ENCODE peak calls at places on chromosomes 13 and 19, in six cellular contexts. P, W, K, H, V and R are unnamed samples.

GRCh38 chr13:50229935-50230334 is 214.7 kb downstream of the KCNRG start:
- DNase-seq in W (no peak), V (no peak), H (no peak), P (no peak), K (no peak), R (no peak)

GRCh38 chr13:40692946-40693345 is 26.5 kb upstream of the FOXO1 start:
- DNase-seq in H (no peak), K (no peak), W (peak), V (no peak), P (no peak), R (no peak)

GRCh38 chr19:5466814-5467291 is 11.6 kb downstream of the ZNRF4 start:
- DNase-seq in W (no peak), K (no peak), P (no peak), V (no peak), H (no peak), R (no peak)

GRCh38 chr19:14476663-14477401 is 1.7 kb upstream of the PTGER1 start:
- DNase-seq in H (peak), P (no peak), K (no peak), W (no peak), V (no peak), R (no peak)

GRCh38 chr13:27283906-27284523 is 13.4 kb downstream of the RASL11A start:
- DNase-seq in V (no peak), H (no peak), W (no peak), P (no peak), K (no peak), R (no peak)

GRCh38 chr13:106398289-106398688 is 137.2 kb downstream of the EFNB2 start:
- DNase-seq in P (no peak), K (no peak), V (no peak), H (no peak), W (no peak), R (no peak)

GRCh38 chr13:98207411-98207810 is 30.3 kb upstream of the RNF113B start:
- DNase-seq in W (no peak), V (no peak), K (no peak), P (no peak), H (no peak), R (no peak)

GRCh38 chr19:1133471-1133929 is 29.7 kb downstream of the GPX4 start:
- DNase-seq in W (peak), V (no peak), P (no peak), H (peak), K (no peak), R (peak)

GRCh38 chr19:45655073-45655472 is 12.9 kb upstream of the GIPR start:
- DNase-seq in W (no peak), V (no peak), K (no peak), H (no peak), P (no peak), R (no peak)

GRCh38 chr13:46124531-46124966 is 19.7 kb upstream of the CPB2 start:
- DNase-seq in W (no peak), K (no peak), V (no peak), H (no peak), P (no peak), R (no peak)

GRCh38 chr19:30236006-30236405 is 136.2 kb upstream of the ZNF536 start:
- DNase-seq in V (no peak), P (no peak), W (no peak), H (no peak), K (no peak), R (no peak)

GRCh38 chr13:77637583-77637982 is 59.9 kb upstream of the SLAIN1 start:
- DNase-seq in K (no peak), H (no peak), P (no peak), W (no peak), V (no peak), R (no peak)

GRCh38 chr19:5103812-5104410 is 135.0 kb downstream of the KDM4B start:
- DNase-seq in K (no peak), V (no peak), H (no peak), W (no peak), P (no peak), R (no peak)

GRCh38 chr13:76732367-76732766 is 153.8 kb downstream of the KCTD12 start:
- DNase-seq in K (no peak), H (no peak), P (no peak), W (no peak), V (no peak), R (no peak)

GRCh38 chr13:63124863-63125262 is 1709.2 kb upstream of the PCDH20 start:
- DNase-seq in V (no peak), P (no peak), H (no peak), K (peak), W (no peak), R (no peak)

GRCh38 chr13:71240906-71241305 is 626.1 kb downstream of the DACH1 start:
- DNase-seq in V (no peak), H (no peak), W (no peak), K (no peak), P (no peak), R (no peak)

GRCh38 chr19:37997911-37998344 is 90.9 kb downstream of the SIPA1L3 start:
- DNase-seq in K (no peak), V (no peak), P (no peak), W (no peak), H (no peak), R (no peak)

GRCh38 chr19:18940791-18941627 is at the start of gene HOMER3:
- DNase-seq in H (peak), K (no peak), P (peak), V (no peak), W (no peak), R (peak)

GRCh38 chr19:5345895-5346386 is 5.3 kb upstream of the PTPRS start:
- DNase-seq in K (no peak), P (no peak), H (no peak), V (no peak), W (no peak), R (no peak)

GRCh38 chr13:28582225-28582891 is 76.6 kb upstream of the POMP start:
- DNase-seq in K (no peak), H (peak), V (no peak), W (no peak), P (peak), R (no peak)

GRCh38 chr19:4415352-4415751 is 12.9 kb downstream of the CHAF1A start:
- DNase-seq in K (no peak), W (no peak), H (no peak), P (no peak), V (no peak), R (no peak)

GRCh38 chr13:55816976-55817601 is 1323.6 kb upstream of the PRR20A start:
- DNase-seq in P (no peak), W (no peak), V (no peak), H (no peak), K (no peak), R (no peak)

GRCh38 chr19:15776991-15777787 is 10.3 kb upstream of the OR10H5 start:
- DNase-seq in V (no peak), K (no peak), P (no peak), W (no peak), H (no peak), R (no peak)

GRCh38 chr19:50357178-50358100 is 8.0 kb downstream of the NAPSA start:
- DNase-seq in H (peak), P (peak), K (peak), V (peak), W (peak), R (peak)

GRCh38 chr13:46165485-46166220 is 16.3 kb downstream of the LCP1 start:
- DNase-seq in H (no peak), K (no peak), V (no peak), P (no peak), W (peak), R (no peak)

GRCh38 chr19:16066611-16067104 is 9.6 kb upstream of the TPM4 start:
- DNase-seq in W (no peak), K (peak), H (peak), V (no peak), P (no peak), R (peak)

GRCh38 chr13:73880365-73880764 is 253.8 kb downstream of the KLF12 start:
- DNase-seq in V (no peak), P (no peak), W (no peak), H (no peak), K (no peak), R (no peak)

GRCh38 chr13:76885203-76886004 is 801 bp downstream of the KCTD12 start:
- DNase-seq in W (no peak), V (peak), H (peak), P (peak), K (no peak), R (peak)

GRCh38 chr13:22111961-22112360 is 441.1 kb downstream of the FGF9 start:
- DNase-seq in V (no peak), W (no peak), H (no peak), K (no peak), P (no peak), R (no peak)

GRCh38 chr13:33032037-33032625 is 15.9 kb downstream of the KL start:
- DNase-seq in W (no peak), P (no peak), V (no peak), K (no peak), H (no peak), R (no peak)

GRCh38 chr19:41958367-41959055 is 610 bp downstream of the RABAC1 start:
- DNase-seq in K (peak), P (peak), V (peak), W (no peak), H (peak), R (peak)

GRCh38 chr13:41568990-41569387 is 111.6 kb downstream of the RGCC start:
- DNase-seq in H (no peak), P (no peak), V (no peak), K (no peak), W (no peak), R (no peak)

GRCh38 chr19:18220632-18221275 is 5.5 kb downstream of the PDE4C start:
- DNase-seq in W (no peak), V (no peak), K (no peak), P (no peak), H (peak), R (no peak)

GRCh38 chr19:45526143-45526542 is 18.9 kb downstream of the VASP start:
- DNase-seq in P (no peak), K (peak), H (peak), W (no peak), V (peak), R (no peak)

GRCh38 chr13:20814224-20814910 is 40.6 kb upstream of the EEF1AKMT1 start:
- DNase-seq in H (no peak), V (no peak), W (no peak), K (no peak), P (no peak), R (no peak)

GRCh38 chr13:75454497-75454896 is 27.5 kb downstream of the TBC1D4 start:
- DNase-seq in K (no peak), V (no peak), W (no peak), H (no peak), P (no peak), R (no peak)

DNA sequence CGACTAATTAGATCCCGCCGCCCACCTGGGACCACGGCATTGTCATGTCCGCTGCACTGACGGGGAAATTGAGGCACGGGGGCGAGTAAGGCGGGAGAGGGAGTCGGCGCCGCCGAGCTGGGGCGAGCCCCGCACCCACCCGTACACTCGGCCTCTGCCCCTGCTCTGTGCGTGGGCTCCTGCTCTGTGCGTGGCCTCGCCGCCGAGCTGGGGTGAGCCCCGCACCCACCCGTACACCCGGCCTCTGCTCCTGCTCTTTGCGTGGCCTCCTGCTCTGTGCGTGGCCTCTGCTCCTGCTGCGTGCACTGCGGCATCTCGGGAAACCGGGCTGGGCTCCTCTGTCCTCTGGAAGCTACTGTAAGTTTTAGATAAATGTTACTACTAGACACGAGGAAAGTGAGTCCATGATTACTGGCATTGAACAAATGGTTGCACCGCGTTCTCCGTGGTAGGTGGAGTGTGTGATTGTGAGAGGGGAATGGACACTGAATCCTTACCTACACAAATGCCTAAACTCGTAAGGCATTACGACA is 826 bp upstream of the C1QTNF9 start:
- DNase-seq in K (no peak), W (no peak), P (no peak), V (no peak), H (no peak), R (no peak)
- TF ChIP-seq TAF1 in K (no peak), W (no peak), P (no peak), V (no peak), H (no peak), R (no peak)

GRCh38 chr19:6589711-6590457 is 1.1 kb downstream of the CD70 start:
- DNase-seq in W (no peak), K (no peak), P (no peak), H (no peak), V (no peak), R (no peak)

GRCh38 chr19:6588508-6589345 is 2.2 kb downstream of the CD70 start:
- DNase-seq in P (no peak), H (no peak), W (no peak), K (no peak), V (no peak), R (no peak)

GRCh38 chr19:6593651-6594416 is 2.9 kb upstream of the CD70 start:
- DNase-seq in P (no peak), H (no peak), W (no peak), K (no peak), V (no peak), R (no peak)

GRCh38 chr19:6587998-6588507 is 2.9 kb downstream of the CD70 start:
- DNase-seq in V (no peak), H (no peak), P (no peak), K (no peak), W (no peak), R (peak)

GRCh38 chr19:6590458-6591319 is at the start of gene CD70:
- DNase-seq in H (no peak), W (peak), P (peak), K (no peak), V (no peak), R (peak)
- TF ChIP-seq POLR2A in H (no peak), W (peak), P (peak), K (no peak), V (no peak), R (peak)

GRCh38 chr13:25839356-25839755 is 212.5 kb downstream of the SHISA2 start:
- DNase-seq in W (no peak), V (no peak), K (no peak), H (no peak), P (no peak), R (no peak)

GRCh38 chr13:25844559-25845434 is 207.0 kb downstream of the SHISA2 start:
- DNase-seq in W (no peak), H (no peak), P (no peak), K (no peak), V (no peak), R (no peak)

GRCh38 chr13:25840261-25840660 is 211.6 kb downstream of the SHISA2 start:
- DNase-seq in H (no peak), K (no peak), P (no peak), W (no peak), V (no peak), R (no peak)

GRCh38 chr13:25843692-25844091 is 208.1 kb downstream of the SHISA2 start:
- DNase-seq in V (no peak), H (no peak), W (no peak), K (no peak), P (no peak), R (no peak)

DNA sequence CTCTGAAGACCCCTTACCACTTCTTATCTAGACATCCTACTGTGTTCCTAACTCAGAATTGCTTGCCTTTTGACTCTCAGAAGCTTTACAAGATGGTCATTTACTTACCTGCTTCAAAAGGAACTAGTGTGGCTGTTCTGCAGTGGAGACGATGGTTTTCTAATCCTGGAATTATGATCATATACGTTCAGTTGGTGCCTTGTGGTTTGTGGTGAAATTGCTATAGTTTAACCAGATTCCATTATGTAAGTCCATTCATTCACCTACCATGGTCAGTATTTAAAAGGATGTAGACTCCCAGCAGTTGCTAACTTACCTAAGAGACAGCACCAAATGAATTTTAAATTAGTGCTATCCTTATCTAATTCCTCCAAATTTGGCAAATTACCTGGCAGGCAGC is 210.9 kb downstream of the SHISA2 start:
- DNase-seq in K (no peak), W (no peak), P (no peak), V (no peak), H (no peak), R (no peak)
- TF ChIP-seq TAF1 in K (no peak), W (no peak), P (no peak), V (no peak), H (no peak), R (no peak)

DNA sequence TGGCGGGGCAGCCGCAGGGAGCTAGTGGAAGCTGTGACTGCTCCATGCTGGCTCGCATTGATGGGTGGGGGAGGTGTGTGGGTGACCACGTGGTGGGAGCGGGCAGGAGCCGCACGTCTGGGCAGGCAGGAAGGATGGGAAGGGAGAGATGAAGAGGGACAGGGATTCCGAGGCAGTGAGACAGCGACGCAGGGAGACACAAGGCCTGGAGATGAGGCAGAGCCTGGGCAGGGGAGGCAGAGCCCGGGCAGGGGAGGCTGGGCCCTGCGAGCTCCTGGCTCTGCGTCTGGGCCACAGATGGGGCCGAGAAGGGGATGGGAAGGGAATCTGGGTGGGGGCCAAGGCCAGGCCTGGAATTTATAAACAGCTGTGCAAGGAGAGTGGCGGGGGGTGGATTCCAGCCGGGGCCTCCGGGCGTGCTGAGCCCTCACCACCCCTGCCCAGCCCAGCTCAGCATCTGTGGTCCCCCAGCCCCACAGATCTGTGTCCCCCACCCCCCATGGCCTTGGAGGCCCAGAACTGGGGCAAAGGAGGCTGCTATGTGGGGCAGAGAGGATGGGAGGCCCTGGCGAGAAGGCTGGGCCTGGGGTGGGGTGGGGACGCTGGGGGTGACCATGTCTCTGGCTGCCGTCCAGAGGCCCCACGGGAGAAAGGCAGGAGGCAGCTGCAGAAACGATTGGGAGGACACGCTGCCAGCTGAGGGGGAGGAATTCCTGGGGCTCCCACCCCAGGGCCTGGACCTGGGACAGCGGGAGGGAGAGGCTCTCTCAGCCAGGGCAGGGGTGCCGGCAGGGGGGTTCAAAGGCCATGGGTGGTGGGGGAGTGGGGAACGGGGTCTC is 6.0 kb downstream of the EHD2 start:
- DNase-seq in V (no peak), P (no peak), H (no peak), W (no peak), K (peak), R (no peak)
- TF ChIP-seq POLR2A in V (no peak), P (no peak), H (no peak), W (no peak), K (no peak), R (no peak)

GRCh38 chr19:11155373-11156120 is at the start of gene SPC24:
- DNase-seq in P (peak), K (peak), H (peak), W (peak), V (peak), R (peak)

GRCh38 chr19:11151181-11151580 is 4.4 kb downstream of the SPC24 start:
- DNase-seq in V (no peak), H (no peak), W (no peak), P (no peak), K (no peak), R (no peak)

GRCh38 chr19:11148001-11148400 is 7.6 kb downstream of the SPC24 start:
- DNase-seq in P (no peak), V (no peak), H (no peak), W (no peak), K (no peak), R (no peak)

GRCh38 chr19:11154683-11155047 is 917 bp downstream of the SPC24 start:
- DNase-seq in V (no peak), W (no peak), H (no peak), P (no peak), K (no peak), R (no peak)

DNA sequence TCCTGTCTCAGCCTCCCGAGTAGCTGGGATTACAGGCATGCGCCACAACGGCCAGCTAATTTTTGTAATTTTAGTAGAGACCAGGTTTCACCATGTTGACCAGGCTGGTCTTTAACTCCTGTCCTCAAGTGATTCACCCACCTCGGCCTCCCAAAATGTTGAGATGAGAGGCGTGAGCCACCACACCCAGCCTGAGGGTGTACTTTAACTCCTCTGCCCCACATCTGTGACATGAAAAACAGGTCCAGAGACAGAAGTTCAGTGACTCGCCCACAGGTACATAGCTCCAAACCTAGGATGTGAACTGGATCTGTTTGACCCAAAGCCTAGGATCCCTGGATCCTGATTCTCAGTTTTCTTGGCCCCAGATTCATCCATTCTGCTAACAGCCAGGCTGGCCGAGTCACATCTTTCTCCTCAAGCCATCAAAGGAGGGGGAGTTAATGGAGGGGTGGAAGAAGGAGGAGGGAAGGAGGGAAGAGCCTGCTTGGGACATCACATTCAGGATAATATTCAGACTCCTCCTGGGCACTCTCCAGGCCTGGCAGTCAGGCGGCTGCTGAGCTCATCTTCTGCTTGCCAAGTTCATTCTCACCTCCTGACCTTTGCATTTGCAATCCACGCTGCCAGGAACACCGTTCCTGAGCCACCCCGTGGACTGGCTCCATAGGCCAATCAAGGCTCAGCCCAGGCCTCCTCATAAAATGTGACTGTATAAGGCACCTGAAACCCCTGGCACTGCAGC is 3.1 kb downstream of the SPC24 start:
- DNase-seq in W (no peak), H (no peak), P (no peak), V (no peak), K (no peak), R (no peak)
- TF ChIP-seq TAF1 in W (no peak), H (no peak), P (no peak), V (no peak), K (no peak), R (no peak)

GRCh38 chr19:39126593-39127187 is 1.1 kb downstream of the PAK4 start:
- DNase-seq in H (no peak), K (peak), W (no peak), V (no peak), P (no peak), R (no peak)
- TF ChIP-seq POLR2A in H (no peak), K (peak), W (no peak), V (no peak), P (no peak), R (no peak)